ENCODE peak calls at places on chromosomes 5 and 9, in seven cellular contexts. C, H, Y, V, L, D and Z are unnamed samples.

GRCh38 chr9:91197232-91198181 is 164.2 kb downstream of the AUH start:
- DNase-seq in C (peak; percentile 91), H (peak; percentile 85), Y (no peak), V (peak; percentile 88), L (no peak), D (no peak), Z (no peak)

GRCh38 chr5:146073239-146073900 is 32.0 kb downstream of the PLAC8L1 start:
- DNase-seq in C (no peak), H (no peak), Y (no peak), V (no peak), L (no peak), D (no peak), Z (no peak)

GRCh38 chr5:82422751-82423181 is 144.6 kb upstream of the RPS23 start:
- DNase-seq in C (no peak), H (no peak), Y (no peak), V (peak; percentile 81), L (no peak), D (no peak), Z (no peak)

GRCh38 chr5:68239485-68239884 is 23.9 kb downstream of the PIK3R1 start:
- DNase-seq in C (peak; percentile 50), H (no peak), Y (no peak), V (peak; percentile 90), L (no peak), D (peak; percentile 92), Z (peak; percentile 13)

GRCh38 chr9:89234636-89235035 is 56.0 kb upstream of the SHC3 start:
- DNase-seq in C (no peak), H (no peak), Y (no peak), V (no peak), L (peak; percentile 3), D (no peak), Z (no peak)

GRCh38 chr5:66291771-66292170 is 147.7 kb downstream of the SREK1 start:
- DNase-seq in C (no peak), H (no peak), Y (no peak), V (no peak), L (no peak), D (no peak), Z (no peak)

GRCh38 chr9:18268381-18268780 is 205.6 kb upstream of the ADAMTSL1 start:
- DNase-seq in C (no peak), H (peak; percentile 18), Y (no peak), V (no peak), L (no peak), D (no peak), Z (no peak)

GRCh38 chr5:89712135-89712700 is 697.3 kb downstream of the CETN3 start:
- DNase-seq in C (no peak), H (no peak), Y (no peak), V (no peak), L (no peak), D (no peak), Z (no peak)

GRCh38 chr9:94269264-94269663 is 10.2 kb downstream of the ZNF169 start:
- DNase-seq in C (no peak), H (no peak), Y (no peak), V (no peak), L (no peak), D (no peak), Z (no peak)

GRCh38 chr9:108622467-108622866 is 233.3 kb downstream of the ACTL7B start:
- DNase-seq in C (no peak), H (no peak), Y (no peak), V (no peak), L (no peak), D (no peak), Z (no peak)

GRCh38 chr9:117796681-117797080 is 92.5 kb downstream of the TLR4 start:
- DNase-seq in C (no peak), H (no peak), Y (no peak), V (no peak), L (no peak), D (no peak), Z (no peak)

GRCh38 chr5:158537343-158537742 is 562.4 kb downstream of the EBF1 start:
- DNase-seq in C (no peak), H (no peak), Y (no peak), V (no peak), L (no peak), D (no peak), Z (no peak)

GRCh38 chr5:1438871-1439270 is 6.4 kb downstream of the SLC6A3 start:
- DNase-seq in C (no peak), H (no peak), Y (no peak), V (no peak), L (no peak), D (no peak), Z (no peak)

GRCh38 chr9:85185486-85186217 is 516.1 kb downstream of the NTRK2 start:
- DNase-seq in C (no peak), H (no peak), Y (no peak), V (no peak), L (no peak), D (no peak), Z (no peak)

GRCh38 chr9:123419091-123419490 is 63.1 kb downstream of the CRB2 start:
- DNase-seq in C (no peak), H (no peak), Y (no peak), V (peak; percentile 22), L (no peak), D (peak; percentile 33), Z (no peak)

GRCh38 chr9:120480707-120481106 is 99.3 kb downstream of the CDK5RAP2 start:
- DNase-seq in C (no peak), H (no peak), Y (no peak), V (no peak), L (no peak), D (no peak), Z (no peak)

GRCh38 chr5:169435506-169436230 is 134.7 kb upstream of the SLIT3 start:
- DNase-seq in C (no peak), H (no peak), Y (no peak), V (no peak), L (no peak), D (no peak), Z (no peak)

GRCh38 chr5:137735531-137736284 is at the start of gene KLHL3:
- DNase-seq in C (no peak), H (no peak), Y (no peak), V (no peak), L (no peak), D (peak; percentile 76), Z (peak; percentile 13)

GRCh38 chr5:121982500-121983261 is 20.9 kb downstream of the SRFBP1 start:
- DNase-seq in C (no peak), H (no peak), Y (no peak), V (no peak), L (no peak), D (no peak), Z (no peak)

GRCh38 chr5:101943784-101944183 is 352.3 kb downstream of the SLCO4C1 start:
- DNase-seq in C (no peak), H (no peak), Y (no peak), V (no peak), L (no peak), D (no peak), Z (no peak)

GRCh38 chr5:61059499-61059898 is 102.8 kb downstream of the SMIM15 start:
- DNase-seq in C (no peak), H (no peak), Y (no peak), V (no peak), L (no peak), D (no peak), Z (no peak)
- TF ChIP-seq POLR2AphosphoS5 in C (no peak), H (no peak), Y (no peak), V (no peak), L (no peak), D (no peak), Z (no peak)

GRCh38 chr5:134508521-134509195 is 16.8 kb upstream of the JADE2 start:
- DNase-seq in C (no peak), H (no peak), Y (no peak), V (no peak), L (no peak), D (peak; percentile 65), Z (no peak)

GRCh38 chr5:134509308-134510040 is 16.0 kb upstream of the JADE2 start:
- DNase-seq in C (no peak), H (peak; percentile 87), Y (no peak), V (no peak), L (no peak), D (peak; percentile 58), Z (no peak)

GRCh38 chr5:134510970-134511795 is 14.3 kb upstream of the JADE2 start:
- DNase-seq in C (no peak), H (no peak), Y (no peak), V (no peak), L (no peak), D (peak; percentile 6), Z (no peak)

GRCh38 chr5:134512661-134512999 is 12.8 kb upstream of the JADE2 start:
- DNase-seq in C (no peak), H (no peak), Y (no peak), V (no peak), L (no peak), D (no peak), Z (no peak)

DNA sequence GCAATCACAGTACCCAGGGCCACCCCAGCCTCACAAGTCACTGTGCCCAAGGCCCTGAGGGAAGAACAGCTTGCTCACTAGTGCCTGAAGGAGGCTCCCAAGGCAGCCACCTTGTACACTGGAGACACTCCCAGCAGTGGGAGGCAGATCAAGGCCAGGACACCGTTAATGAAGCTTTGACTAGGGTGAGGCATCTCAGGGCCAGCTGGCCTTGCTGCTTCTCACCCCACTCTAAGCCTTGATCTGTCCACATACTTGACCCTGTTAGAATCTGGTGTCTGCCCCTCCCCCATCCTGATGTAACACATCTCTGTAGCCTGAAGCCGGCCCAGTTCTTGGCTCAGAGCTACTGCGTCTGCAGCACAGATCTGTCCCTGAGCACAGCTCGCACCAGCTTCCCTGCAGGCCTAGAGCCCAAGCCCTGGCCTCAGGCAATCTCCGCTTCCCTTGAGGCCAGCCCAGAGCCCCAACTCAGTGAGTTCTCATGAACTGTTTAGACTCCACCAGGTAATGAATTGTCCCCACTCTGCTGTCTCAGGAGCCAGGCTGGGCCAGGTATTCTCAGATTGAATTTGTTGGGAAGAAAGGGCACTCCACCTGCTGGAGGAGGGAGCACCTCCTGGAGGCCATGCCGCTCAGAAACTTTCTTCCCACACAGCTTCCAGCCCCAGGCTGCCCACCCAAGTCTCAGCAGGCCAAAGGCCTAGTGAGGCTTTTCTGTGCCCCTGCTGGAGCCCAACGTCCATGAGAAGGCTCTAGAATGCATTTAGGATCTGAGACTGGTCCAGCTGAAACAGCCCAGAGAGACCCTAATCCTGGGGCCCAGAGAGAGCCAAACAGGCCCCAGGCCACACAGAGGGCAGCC is 13.4 kb upstream of the JADE2 start:
- DNase-seq in C (no peak), H (no peak), Y (no peak), V (peak; percentile 79), L (no peak), D (no peak), Z (no peak)
- TF ChIP-seq POLR2AphosphoS5 in C (no peak), H (peak; percentile 71), Y (no peak), V (no peak), L (no peak), D (peak; percentile 55), Z (no peak)

GRCh38 chr5:113170707-113171106 is 194.1 kb downstream of the DCP2 start:
- DNase-seq in C (no peak), H (no peak), Y (no peak), V (no peak), L (no peak), D (no peak), Z (no peak)
- TF ChIP-seq POLR2AphosphoS5 in C (no peak), H (no peak), Y (no peak), V (no peak), L (no peak), D (no peak), Z (no peak)

DNA sequence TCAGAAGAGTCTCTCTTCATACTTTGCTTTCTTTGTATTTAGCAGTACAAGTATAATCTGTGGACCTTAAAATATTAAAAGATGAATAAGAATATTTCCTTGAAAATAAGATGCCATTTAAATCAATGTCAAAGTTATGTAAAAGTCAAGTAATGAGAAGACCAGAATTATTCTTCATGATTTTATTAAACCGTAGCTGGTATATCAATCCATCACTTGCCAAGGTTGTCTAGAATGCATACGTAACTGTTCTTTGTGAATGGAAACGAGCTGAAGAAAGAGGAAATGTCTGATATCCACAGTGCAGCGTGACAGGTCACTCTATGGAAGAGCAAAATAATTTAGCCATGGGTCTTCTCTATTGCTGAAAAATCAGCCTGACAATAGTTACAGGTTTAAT is 488.7 kb upstream of the CCNG1 start:
- DNase-seq in C (no peak), H (no peak), Y (no peak), V (no peak), L (no peak), D (no peak), Z (no peak)
- TF ChIP-seq POLR2AphosphoS5 in C (no peak), H (no peak), Y (no peak), V (no peak), L (no peak), D (no peak), Z (no peak)